ENCODE peak calls at places on chromosomes 3 and 15, in seven cellular contexts. H is fibroblast of the aortic adventitia, T is choroid plexus epithelial cell, J is pancreas, W is ascending aorta, P is OCI-LY7, L is uterus. B is an unnamed sample.

GRCh38 chr3:30648670-30649357 is 42.4 kb downstream of the TGFBR2 start:
- DNase-seq in H (no peak), T (no peak), J (no peak), W (no peak), P (peak), L (no peak), B (no peak)

GRCh38 chr3:149808209-149808829 is 4.7 kb upstream of the RNF13 start:
- DNase-seq in H (peak), T (peak), J (peak), W (peak), P (peak), L (peak), B (peak)

GRCh38 chr15:39172380-39173281 is 408.2 kb upstream of the THBS1 start:
- DNase-seq in H (no peak), T (peak), J (no peak), W (no peak), P (no peak), L (peak), B (peak)

GRCh38 chr3:49712631-49713317 is 6.7 kb downstream of the AMIGO3 start:
- DNase-seq in H (no peak), T (no peak), J (no peak), W (no peak), P (no peak), L (no peak), B (no peak)

GRCh38 chr15:44298878-44299277 is 10.4 kb downstream of the GOLM2 start:
- DNase-seq in H (no peak), T (no peak), J (no peak), W (no peak), P (peak), L (no peak), B (peak)

GRCh38 chr15:60283936-60284335 is 113.8 kb downstream of the ANXA2 start:
- DNase-seq in H (no peak), T (no peak), J (no peak), W (no peak), P (no peak), L (no peak), B (peak)

GRCh38 chr3:22988566-22988965 is 214.6 kb upstream of the UBE2E2 start:
- DNase-seq in H (no peak), T (no peak), J (peak), W (no peak), P (no peak), L (no peak), B (no peak)

GRCh38 chr15:93420050-93420452 is 331.0 kb upstream of the RGMA start:
- DNase-seq in H (no peak), T (no peak), J (no peak), W (no peak), P (no peak), L (no peak), B (peak)

GRCh38 chr3:42498791-42499477 is 3.5 kb upstream of the VIPR1 start:
- DNase-seq in H (no peak), T (no peak), J (no peak), W (peak), P (no peak), L (no peak), B (no peak)

GRCh38 chr3:24389108-24390090 is 105.3 kb downstream of the THRB start:
- DNase-seq in H (no peak), T (no peak), J (no peak), W (no peak), P (no peak), L (no peak), B (peak)
- H3K4me3 ChIP-seq in H (no peak), T (no peak), J (no peak), W (no peak), P (no peak), L (no peak), B (no peak)

GRCh38 chr3:171150945-171151344 is 124.4 kb upstream of the SLC2A2 start:
- DNase-seq in H (no peak), T (no peak), J (no peak), W (no peak), P (no peak), L (no peak), B (no peak)

GRCh38 chr3:171155122-171155700 is 128.7 kb upstream of the SLC2A2 start:
- DNase-seq in H (no peak), T (no peak), J (no peak), W (no peak), P (no peak), L (no peak), B (peak)

GRCh38 chr3:171145866-171146265 is 119.3 kb upstream of the SLC2A2 start:
- DNase-seq in H (no peak), T (no peak), J (no peak), W (no peak), P (no peak), L (no peak), B (no peak)

GRCh38 chr3:171149717-171150116 is 123.2 kb upstream of the SLC2A2 start:
- DNase-seq in H (no peak), T (no peak), J (no peak), W (no peak), P (no peak), L (no peak), B (no peak)
- TF ChIP-seq CTCF in H (no peak), T (no peak), J (no peak), W (no peak), P (no peak), L (no peak), B (no peak)

DNA sequence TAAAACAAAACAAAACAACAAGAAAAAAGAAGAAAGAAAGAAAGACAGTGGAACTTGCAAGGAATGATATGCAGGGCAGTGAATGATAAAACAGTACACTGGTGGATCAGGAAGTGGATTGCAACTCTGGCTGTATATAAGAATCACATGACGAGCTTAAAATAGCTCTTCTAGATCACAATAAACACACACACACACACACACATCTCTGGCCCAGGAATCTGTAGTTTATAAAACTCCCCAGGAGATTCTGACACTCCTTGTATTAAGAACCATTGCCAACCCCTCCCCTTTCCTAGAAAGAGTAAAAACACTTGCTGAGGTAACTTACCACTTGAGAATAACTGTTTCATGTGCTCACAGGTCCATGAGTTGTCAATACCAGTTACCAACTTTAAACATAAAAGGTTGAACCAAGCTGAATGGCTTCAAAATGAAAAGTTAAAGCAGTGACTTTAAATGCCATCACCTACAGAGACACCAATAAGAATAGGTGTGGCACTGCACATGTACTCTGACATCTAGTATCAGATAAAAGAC is 4.0 kb downstream of the CPOX start:
- DNase-seq in H (peak), T (peak), J (no peak), W (no peak), P (no peak), L (no peak), B (no peak)
- H3K4me3 ChIP-seq in H (no peak), T (no peak), J (no peak), W (no peak), P (no peak), L (no peak), B (no peak)

DNA sequence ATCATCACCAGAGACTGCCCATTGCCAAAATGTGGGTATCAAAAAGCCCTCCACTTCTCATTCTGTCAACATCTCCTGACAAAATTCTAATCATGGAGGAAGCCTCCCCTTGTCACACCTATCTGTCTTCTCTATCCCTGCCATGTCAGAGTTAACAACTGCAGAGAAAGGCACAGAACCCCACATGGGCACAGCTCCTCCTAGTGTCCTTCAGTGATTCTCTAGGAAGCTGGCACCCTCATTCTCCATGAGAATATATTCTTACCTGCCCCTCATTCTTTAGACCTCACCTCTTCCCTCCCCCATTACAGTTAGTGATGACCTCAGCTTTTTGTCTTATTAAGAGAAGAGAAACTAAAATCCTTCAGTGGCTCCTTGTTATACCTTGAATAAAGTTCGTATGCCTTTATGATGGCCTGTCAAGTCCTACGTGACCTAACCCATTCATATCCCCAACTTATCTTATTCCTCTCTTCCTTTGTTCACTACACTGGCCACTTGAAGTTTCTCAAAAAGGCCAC is 44.6 kb downstream of the NME9 start:
- DNase-seq in H (no peak), T (no peak), J (no peak), W (no peak), P (no peak), L (no peak), B (no peak)
- TF ChIP-seq CTCF in H (no peak), T (peak), J (no peak), W (no peak), P (peak), L (no peak), B (peak)

DNA sequence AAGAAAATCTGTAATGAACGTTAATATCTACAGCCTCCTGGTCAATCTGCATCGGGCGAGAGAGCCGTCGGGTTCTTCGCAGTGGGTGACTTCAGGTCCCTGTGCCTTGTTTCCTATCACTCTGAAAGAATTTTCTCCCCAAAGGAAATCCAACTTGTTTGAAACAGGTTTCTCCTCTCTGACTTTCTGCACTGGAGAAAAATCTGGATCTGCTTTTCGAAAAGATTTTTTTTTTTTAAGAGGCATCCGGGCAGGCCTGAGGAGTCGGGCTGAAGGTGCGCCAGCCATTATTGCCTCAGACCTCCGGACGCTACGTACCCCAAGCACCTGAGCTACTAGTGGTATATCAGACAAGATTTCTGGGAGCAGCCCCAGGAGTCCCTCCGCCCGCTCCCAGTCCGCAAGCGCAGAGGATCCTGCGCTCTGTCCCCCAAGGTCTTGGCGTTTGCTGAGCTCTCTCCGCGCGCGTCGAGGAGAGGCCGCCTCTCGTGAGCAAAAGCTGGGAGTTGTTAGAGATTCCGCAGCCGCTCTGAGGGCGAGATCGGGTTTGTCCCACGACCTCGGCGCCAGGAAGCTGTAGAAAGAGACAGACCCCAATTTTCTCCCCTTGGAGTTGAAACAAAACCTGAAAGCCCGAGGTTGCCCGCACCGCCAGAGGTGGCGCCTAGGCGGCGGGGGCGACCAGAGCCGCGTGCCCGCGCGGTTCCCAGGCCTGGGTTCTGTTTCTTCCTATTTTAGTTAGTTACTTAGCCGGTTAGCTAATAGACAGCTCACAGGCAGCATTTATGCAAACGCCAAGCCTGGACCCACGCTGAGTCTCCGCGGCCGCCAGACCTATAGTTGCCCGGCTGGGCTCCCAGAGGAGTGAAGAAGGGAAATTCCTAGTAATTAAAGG is 72.4 kb upstream of the POLG start:
- DNase-seq in H (no peak), T (no peak), J (no peak), W (no peak), P (no peak), L (no peak), B (no peak)
- H3K4me3 ChIP-seq in H (no peak), T (no peak), J (no peak), W (peak), P (no peak), L (no peak), B (no peak)

GRCh38 chr15:92273286-92273685 is 120.4 kb upstream of the ST8SIA2 start:
- DNase-seq in H (no peak), T (no peak), J (no peak), W (no peak), P (no peak), L (no peak), B (no peak)

GRCh38 chr15:92273732-92274131 is 119.9 kb upstream of the ST8SIA2 start:
- DNase-seq in H (no peak), T (no peak), J (no peak), W (no peak), P (no peak), L (no peak), B (no peak)

GRCh38 chr15:92272106-92272505 is 121.6 kb upstream of the ST8SIA2 start:
- DNase-seq in H (no peak), T (no peak), J (no peak), W (no peak), P (no peak), L (no peak), B (no peak)

DNA sequence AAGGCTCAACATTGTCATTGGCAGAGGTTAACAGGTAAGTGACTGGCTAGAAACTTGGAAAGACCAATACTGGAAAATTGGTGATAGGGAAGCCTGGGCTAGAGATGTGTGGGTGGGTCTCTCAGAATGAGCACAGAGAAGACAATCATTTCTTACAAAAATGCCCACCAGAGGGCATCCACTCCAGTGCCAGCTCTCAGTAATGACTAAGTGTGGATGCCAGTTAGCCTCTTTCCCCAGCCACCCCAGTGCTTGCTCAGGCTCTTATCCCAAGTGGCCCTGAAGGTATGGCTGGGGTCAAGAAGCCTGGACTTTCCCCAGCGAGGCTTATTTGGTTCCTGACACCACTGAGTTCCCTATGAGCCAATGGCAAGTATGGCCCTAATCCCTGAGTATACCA is 115.9 kb upstream of the ST8SIA2 start:
- DNase-seq in H (no peak), T (peak), J (no peak), W (no peak), P (peak), L (no peak), B (peak)
- TF ChIP-seq CTCF in H (no peak), T (peak), J (no peak), W (no peak), P (peak), L (no peak), B (peak)

GRCh38 chr15:62165029-62165792 is at the start of gene C2CD4B:
- DNase-seq in H (no peak), T (no peak), J (peak), W (no peak), P (no peak), L (peak), B (no peak)
- H3K4me3 ChIP-seq in H (peak), T (peak), J (peak), W (peak), P (no peak), L (peak), B (peak)

B was measured in bronchial epithelial cell.